ENCODE peak calls at places on chromosome 1, in eight cellular contexts. U is left colon; L is naive thymus-derived CD8-positive, alpha-beta T cell; A is hippocampal formation; W is skeletal muscle cell; D is fibroblast of pulmonary artery; R is hypothalamus; G is fibroblast of mammary gland. O is an unnamed sample.

GRCh38 chr1:229590119-229590518 is 31.6 kb upstream of the ABCB10 start:
- DNase-seq in U (no peak), L (no peak), A (no peak), W (no peak), D (no peak), R (no peak), G (no peak), O (no peak)

GRCh38 chr1:168720839-168721238 is 8.2 kb downstream of the DPT start:
- DNase-seq in U (no peak), L (no peak), A (no peak), W (no peak), D (no peak), R (no peak), G (no peak), O (no peak)

GRCh38 chr1:54249798-54250497 is 50.0 kb downstream of the MRPL37 start:
- DNase-seq in U (no peak), L (no peak), A (no peak), W (no peak), D (peak), R (no peak), G (peak), O (peak)

GRCh38 chr1:202159534-202160371 is 649 bp downstream of the PTPN7 start:
- DNase-seq in U (peak), L (peak), A (no peak), W (no peak), D (no peak), R (no peak), G (no peak), O (no peak)

GRCh38 chr1:79614762-79615161 is 608.2 kb upstream of the ADGRL4 start:
- DNase-seq in U (no peak), L (no peak), A (no peak), W (peak), D (peak), R (no peak), G (peak), O (no peak)

GRCh38 chr1:9653783-9654517 is 2.4 kb downstream of the PIK3CD start:
- DNase-seq in U (no peak), L (peak), A (no peak), W (no peak), D (no peak), R (no peak), G (no peak), O (no peak)

GRCh38 chr1:54464477-54465146 is 58.4 kb upstream of the SSBP3 start:
- DNase-seq in U (no peak), L (no peak), A (no peak), W (no peak), D (no peak), R (no peak), G (peak), O (no peak)

GRCh38 chr1:82731216-82731615 is 930.5 kb downstream of the ADGRL2 start:
- DNase-seq in U (no peak), L (no peak), A (no peak), W (no peak), D (no peak), R (no peak), G (no peak), O (no peak)

GRCh38 chr1:228038387-228039005 is 31.7 kb downstream of the WNT3A start:
- DNase-seq in U (no peak), L (no peak), A (no peak), W (no peak), D (no peak), R (no peak), G (no peak), O (no peak)

GRCh38 chr1:197868751-197869501 is 33.5 kb upstream of the C1orf53 start:
- DNase-seq in U (peak), L (peak), A (no peak), W (peak), D (peak), R (no peak), G (peak), O (peak)

GRCh38 chr1:240644732-240645131 is 32.8 kb upstream of the GREM2 start:
- DNase-seq in U (no peak), L (no peak), A (no peak), W (no peak), D (no peak), R (no peak), G (peak), O (no peak)